ENCODE peak calls at places on chromosomes 3 and 15, in seven cellular contexts. T is thyroid gland, P is natural killer cell, L is hepatocyte, Q is AG10803, B is osteoblast, I is breast epithelium. S is an unnamed sample.

GRCh38 chr3:150183619-150184425 is 213.1 kb upstream of the PFN2 start:
- DNase-seq in T (peak; percentile 72), P (no peak), L (peak; percentile 87), Q (peak; percentile 80), B (peak; percentile 66), I (peak; percentile 35), S (peak; percentile 23)

GRCh38 chr15:50710585-50710984 is 24.0 kb upstream of the TRPM7 start:
- DNase-seq in T (no peak), P (no peak), L (no peak), Q (no peak), B (no peak), I (no peak), S (no peak)

GRCh38 chr15:35168464-35168863 is 83.4 kb upstream of the NANOGP8 start:
- DNase-seq in T (no peak), P (no peak), L (no peak), Q (peak; percentile 40), B (no peak), I (no peak), S (no peak)

GRCh38 chr15:63560741-63561448 is 36.3 kb upstream of the FBXL22 start:
- DNase-seq in T (no peak), P (no peak), L (no peak), Q (no peak), B (no peak), I (no peak), S (no peak)

GRCh38 chr3:194654443-194654842 is 17.5 kb downstream of the LSG1 start:
- DNase-seq in T (no peak), P (no peak), L (no peak), Q (no peak), B (no peak), I (no peak), S (no peak)

GRCh38 chr3:39432342-39432741 is 25.8 kb downstream of the RPSA start:
- DNase-seq in T (no peak), P (no peak), L (no peak), Q (no peak), B (no peak), I (no peak), S (no peak)

GRCh38 chr15:78681306-78682012 is 40.4 kb upstream of the CHRNB4 start:
- DNase-seq in T (no peak), P (no peak), L (no peak), Q (no peak), B (peak; percentile 11), I (no peak), S (no peak)

GRCh38 chr3:58704745-58705144 is 38.2 kb upstream of the FAM3D start:
- DNase-seq in T (no peak), P (no peak), L (no peak), Q (no peak), B (no peak), I (peak; percentile 67), S (no peak)

GRCh38 chr3:138642226-138642926 is 33.8 kb downstream of the FAIM start:
- DNase-seq in T (no peak), P (no peak), L (no peak), Q (no peak), B (no peak), I (no peak), S (no peak)

GRCh38 chr3:100525753-100526612 is 33.6 kb downstream of the TMEM45A start:
- DNase-seq in T (peak; percentile 7), P (no peak), L (peak; percentile 54), Q (peak; percentile 95), B (peak; percentile 74), I (peak; percentile 83), S (no peak)

GRCh38 chr15:69562097-69562496 is 109.5 kb downstream of the RPLP1 start:
- DNase-seq in T (no peak), P (no peak), L (no peak), Q (no peak), B (no peak), I (no peak), S (no peak)

GRCh38 chr3:122941233-122942206 is 86.0 kb downstream of the SEMA5B start:
- DNase-seq in T (no peak), P (no peak), L (no peak), Q (no peak), B (peak; percentile 77), I (no peak), S (no peak)
- TF ChIP-seq CTCF in T (no peak), P (no peak), L (peak; percentile 19), Q (peak; percentile 55), B (peak; percentile 52), I (no peak), S (no peak)

GRCh38 chr15:82178061-82178460 is 84.5 kb downstream of the EFL1 start:
- DNase-seq in T (no peak), P (no peak), L (no peak), Q (peak; percentile 75), B (peak; percentile 87), I (no peak), S (no peak)

GRCh38 chr15:82174471-82174870 is 88.1 kb downstream of the EFL1 start:
- DNase-seq in T (no peak), P (no peak), L (no peak), Q (peak; percentile 20), B (no peak), I (no peak), S (no peak)

GRCh38 chr15:82177291-82178010 is 85.1 kb downstream of the EFL1 start:
- DNase-seq in T (no peak), P (no peak), L (no peak), Q (peak; percentile 92), B (peak; percentile 58), I (peak; percentile 46), S (no peak)

GRCh38 chr15:82173108-82173507 is 89.4 kb downstream of the EFL1 start:
- DNase-seq in T (no peak), P (no peak), L (no peak), Q (no peak), B (no peak), I (no peak), S (no peak)

DNA sequence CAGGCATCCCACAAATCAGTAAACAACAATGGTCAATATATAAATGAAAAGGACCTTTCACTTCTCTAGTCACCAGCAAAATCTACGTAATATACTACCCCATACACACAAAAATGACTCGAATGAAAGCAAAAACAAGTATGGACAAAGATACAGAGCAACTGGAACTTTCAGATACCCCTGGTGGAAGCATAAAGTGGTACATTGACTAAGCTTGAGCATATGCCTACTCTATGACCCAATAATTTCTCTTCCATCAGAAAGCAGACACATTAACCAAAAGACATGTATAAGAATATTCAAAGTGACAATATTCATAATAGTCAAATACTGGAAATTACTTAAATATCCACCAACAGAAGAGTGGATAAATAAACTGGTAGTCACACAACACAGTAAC is 86.0 kb downstream of the EFL1 start:
- DNase-seq in T (no peak), P (no peak), L (no peak), Q (no peak), B (no peak), I (no peak), S (no peak)
- TF ChIP-seq CTCF in T (no peak), P (no peak), L (no peak), Q (peak; percentile 4), B (no peak), I (no peak), S (no peak)

DNA sequence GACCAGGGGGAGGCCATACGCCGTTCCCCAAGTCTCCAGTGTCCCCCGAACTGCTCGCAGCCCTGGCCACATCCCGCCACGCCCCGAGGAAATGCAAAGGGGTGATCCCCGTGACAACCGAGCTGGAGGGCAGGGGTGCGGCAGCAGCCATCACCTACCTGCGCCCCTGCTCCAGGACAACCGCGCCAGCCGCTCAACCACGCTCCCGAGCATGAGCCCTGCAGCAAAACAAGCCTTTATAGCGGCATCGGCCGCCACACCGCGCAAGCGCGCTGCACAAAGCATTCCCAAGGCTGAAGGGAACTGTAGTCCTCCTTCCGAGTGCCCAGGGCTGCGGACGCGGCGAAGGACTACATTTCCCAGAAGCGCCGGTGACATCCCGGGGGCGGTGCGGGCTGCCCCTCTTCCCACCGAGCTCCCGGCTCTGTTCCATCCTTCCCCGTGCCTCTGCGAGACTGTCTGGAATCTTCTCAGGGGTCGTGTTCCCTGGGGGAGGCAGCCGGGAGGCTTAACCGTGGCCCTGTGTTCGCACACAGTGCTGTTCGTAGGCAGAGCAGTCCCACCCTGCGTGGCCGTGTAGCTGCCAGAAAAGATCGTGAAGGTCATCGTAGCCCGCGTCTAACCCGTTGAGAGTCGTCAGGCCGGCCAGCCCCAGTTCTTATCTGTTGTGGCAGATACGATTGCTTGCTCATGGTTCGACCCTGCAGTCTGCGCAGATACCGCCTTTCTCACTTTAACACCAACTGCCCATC is at the start of gene ABCC5:
- DNase-seq in T (peak; percentile 91), P (peak; percentile 68), L (peak; percentile 95), Q (peak; percentile 90), B (peak; percentile 99), I (peak; percentile 78), S (peak; percentile 70)
- TF ChIP-seq CTCF in T (no peak), P (peak; percentile 77), L (peak; percentile 35), Q (peak; percentile 1), B (no peak), I (no peak), S (peak; percentile 7)

DNA sequence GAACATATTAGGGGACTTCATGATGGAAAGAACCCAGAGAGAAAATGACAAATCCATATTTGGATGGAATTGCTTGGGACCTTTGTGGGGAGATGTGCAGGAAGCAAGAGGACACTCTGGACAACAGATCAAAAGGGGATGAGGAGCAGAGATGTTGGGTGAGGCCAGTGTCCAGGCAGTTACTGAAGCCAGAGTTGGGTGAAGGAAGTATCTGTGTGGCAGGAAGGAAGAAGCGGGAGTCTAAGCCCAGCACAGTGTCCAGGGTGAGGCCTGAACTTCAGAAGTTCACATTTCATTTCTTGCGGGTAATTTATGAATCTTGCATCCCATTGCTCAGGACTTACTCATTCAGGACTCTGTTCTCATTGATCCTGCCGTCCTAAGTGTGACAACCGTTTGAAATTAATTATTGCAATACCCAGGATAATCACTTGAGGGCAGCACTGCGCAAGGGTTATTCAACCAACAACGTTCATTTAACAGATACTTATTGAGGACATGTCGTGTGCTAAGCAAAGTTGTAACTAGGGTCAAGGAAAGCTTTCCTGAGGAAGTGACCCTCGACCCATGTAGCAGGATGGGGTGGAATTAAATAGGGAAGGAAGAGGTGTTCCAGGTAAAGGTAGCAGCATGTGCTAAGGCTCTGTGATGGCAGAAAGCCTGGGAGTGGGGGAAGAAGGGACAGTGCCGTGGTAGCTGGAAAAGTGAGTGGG is 61.3 kb upstream of the CMTM8 start:
- DNase-seq in T (no peak), P (no peak), L (peak; percentile 82), Q (peak; percentile 30), B (peak; percentile 85), I (no peak), S (no peak)
- TF ChIP-seq CTCF in T (peak; percentile 43), P (peak; percentile 62), L (peak; percentile 63), Q (peak; percentile 63), B (peak; percentile 81), I (peak; percentile 65), S (peak; percentile 16)

GRCh38 chr3:9111349-9112265 is 137.8 kb downstream of the SRGAP3 start:
- DNase-seq in T (no peak), P (no peak), L (no peak), Q (peak; percentile 34), B (peak; percentile 93), I (no peak), S (no peak)
- TF ChIP-seq CTCF in T (no peak), P (no peak), L (no peak), Q (peak; percentile 27), B (peak; percentile 27), I (no peak), S (no peak)

GRCh38 chr3:72446406-72447058 is 401.7 kb downstream of the SHQ1 start:
- DNase-seq in T (no peak), P (peak; percentile 61), L (no peak), Q (no peak), B (peak; percentile 55), I (peak; percentile 26), S (no peak)
- TF ChIP-seq CTCF in T (no peak), P (no peak), L (peak; percentile 1), Q (no peak), B (no peak), I (no peak), S (no peak)

S was measured in activated B cell treated with CpG ODN at 0.5 μM for 24 hours.